ENCODE peak calls at places on chromosomes 2 and 18, in four cellular contexts. W, S, L and X are unnamed samples.

GRCh38 chr2:20106746-20107145 is 55.3 kb upstream of the LAPTM4A start:
- DNase-seq in W (no peak), S (peak; percentile 94), L (no peak), X (no peak)

GRCh38 chr2:234451852-234452625 is 44.8 kb downstream of the ARL4C start:
- DNase-seq in W (no peak), S (no peak), L (no peak), X (no peak)

GRCh38 chr2:204892506-204893255 is 347.4 kb downstream of the PARD3B start:
- DNase-seq in W (no peak), S (no peak), L (no peak), X (no peak)

GRCh38 chr2:45273412-45274189 is 264.3 kb upstream of the SIX2 start:
- DNase-seq in W (no peak), S (no peak), L (peak; percentile 98), X (no peak)

GRCh38 chr18:49167084-49167483 is 216.3 kb upstream of the SMAD7 start:
- DNase-seq in W (no peak), S (no peak), L (no peak), X (no peak)

GRCh38 chr2:45709137-45709536 is 57.7 kb downstream of the PRKCE start:
- DNase-seq in W (no peak), S (no peak), L (no peak), X (no peak)

GRCh38 chr2:217356795-217357194 is 496.9 kb upstream of the TNP1 start:
- DNase-seq in W (no peak), S (no peak), L (no peak), X (no peak)

GRCh38 chr18:36382151-36382550 is 84.6 kb downstream of the FHOD3 start:
- DNase-seq in W (no peak), S (no peak), L (no peak), X (no peak)

GRCh38 chr18:64992654-64993053 is 758.2 kb upstream of the CDH7 start:
- DNase-seq in W (no peak), S (no peak), L (no peak), X (no peak)

GRCh38 chr2:174704647-174705046 is 59.6 kb downstream of the CHRNA1 start:
- DNase-seq in W (no peak), S (no peak), L (no peak), X (no peak)

GRCh38 chr18:33355263-33355662 is 85.3 kb downstream of the CCDC178 start:
- DNase-seq in W (no peak), S (no peak), L (no peak), X (no peak)

GRCh38 chr2:207491086-207491485 is 38.7 kb upstream of the CREB1 start:
- DNase-seq in W (no peak), S (no peak), L (no peak), X (no peak)

DNA sequence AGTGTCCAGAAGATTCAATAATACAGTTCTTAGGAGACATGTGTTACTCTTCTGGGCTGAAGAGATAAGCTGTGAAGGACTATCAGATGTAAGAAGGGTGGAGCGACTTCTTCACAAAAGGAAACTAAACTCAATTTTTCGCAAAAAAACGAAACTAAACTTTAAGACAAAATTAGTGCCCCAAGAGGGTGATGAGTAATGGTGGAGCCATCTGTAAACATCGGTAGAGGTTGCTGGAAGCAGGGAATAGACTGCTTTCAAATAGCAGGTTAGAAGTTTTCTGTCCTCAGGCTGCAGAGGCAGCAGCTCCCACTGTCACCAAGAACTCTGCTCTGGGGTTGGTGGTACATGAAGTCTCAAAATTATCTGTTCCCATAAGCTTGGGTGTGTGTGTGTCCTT is 111.6 kb upstream of the TACR1 start:
- DNase-seq in W (no peak), S (no peak), L (no peak), X (no peak)
- TF ChIP-seq SUZ12 in W (no peak), S (no peak), L (no peak), X (no peak)

GRCh38 chr2:219570194-219570923 is 980 bp downstream of the OBSL1 start:
- DNase-seq in W (no peak), S (no peak), L (no peak), X (peak; percentile 53)
- TF ChIP-seq SUZ12 in W (no peak), S (no peak), L (no peak), X (no peak)

DNA sequence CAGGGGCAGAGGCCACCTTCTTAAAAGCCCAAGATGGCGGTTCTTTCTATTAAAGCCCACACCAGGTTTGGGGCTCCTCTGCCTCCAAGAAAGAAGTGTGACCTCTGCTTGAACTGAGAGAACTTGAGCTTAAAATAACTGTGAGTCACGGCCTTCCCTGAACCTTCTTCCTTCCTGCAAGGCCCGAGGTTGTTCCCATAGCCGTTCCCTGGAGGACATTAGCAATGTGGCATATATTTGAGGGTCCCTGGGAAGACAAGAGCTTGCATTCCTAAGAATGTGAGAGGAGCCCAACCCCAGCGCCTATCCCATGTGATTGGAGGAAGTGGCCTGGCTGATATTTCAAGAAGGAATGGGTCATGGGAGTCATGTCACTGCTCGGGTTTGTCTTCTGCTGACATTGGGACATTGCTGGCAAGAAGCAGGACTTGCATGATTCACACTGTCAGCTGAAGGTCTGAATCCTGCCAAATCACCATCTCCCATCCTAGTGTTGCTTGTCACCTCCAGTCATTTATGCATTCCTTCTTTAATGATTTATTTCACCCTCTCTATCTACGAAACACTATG is 168.1 kb downstream of the TRIB2 start:
- DNase-seq in W (no peak), S (no peak), L (no peak), X (no peak)
- TF ChIP-seq SUZ12 in W (no peak), S (no peak), L (no peak), X (no peak)

DNA sequence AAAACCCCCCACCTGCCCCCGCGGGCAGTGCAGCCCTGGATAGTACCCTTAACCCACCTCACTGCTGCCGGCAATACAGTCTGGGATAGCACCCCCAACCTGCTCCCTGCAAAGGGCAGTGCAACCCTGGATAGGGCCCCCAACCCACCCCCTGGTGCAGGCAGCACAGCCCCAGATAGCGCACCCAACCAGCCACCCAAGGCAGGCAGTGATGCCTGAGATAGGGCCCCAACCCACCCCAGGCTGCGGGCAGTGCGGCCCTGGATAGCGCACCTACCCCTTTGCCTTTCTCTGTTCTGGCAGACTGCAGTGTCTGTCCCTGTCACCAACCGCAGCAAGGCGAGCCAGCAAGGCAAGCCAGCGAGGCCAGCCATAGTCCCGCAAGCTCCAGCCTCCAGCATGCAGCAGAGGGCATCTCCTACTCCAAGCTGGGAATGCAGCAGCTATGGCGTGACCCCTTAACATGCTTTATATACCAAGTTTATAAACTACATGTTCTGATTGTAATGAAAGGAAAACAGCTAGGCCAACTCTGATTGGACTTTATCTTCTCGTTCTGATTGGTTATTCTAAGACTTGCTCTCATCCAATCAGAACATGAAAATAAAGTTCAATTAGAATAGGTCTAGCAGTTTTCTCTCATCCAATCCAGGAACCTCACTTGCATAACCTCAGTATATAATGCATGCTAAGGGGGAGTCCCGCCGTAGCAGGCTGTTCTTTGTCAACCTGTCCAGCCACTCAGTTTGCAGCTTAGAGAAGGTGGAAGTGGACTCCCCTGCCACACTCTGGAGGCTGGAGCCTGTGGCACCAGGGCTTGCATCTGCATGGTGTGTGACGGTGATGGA is 34.1 kb upstream of the ANKRD62 start:
- DNase-seq in W (no peak), S (no peak), L (no peak), X (no peak)
- TF ChIP-seq SUZ12 in W (no peak), S (no peak), L (no peak), X (no peak)